ENCODE peak calls at places on chromosome 11, in eight cellular contexts. One of them, this sample, is unnamed.
A peak's percentile ranks its signal among the peaks of the same experiment; 100 is the strongest.

GRCh38 chr11:46335858-46336600 is 11.2 kb upstream of the DGKZ start:
- DNase-seq in AG09309: no peak
- DNase-seq in dermis blood vessel endothelial cell: no peak
- DNase-seq in activated naive CD8-positive, alpha-beta T cell treated with anti-CD3 and anti-CD28 coated beads, Interleukin-2, amount 50 U/mL, for 24 hours: no peak
- DNase-seq in AG08396: no peak
- DNase-seq in HEK293T: no peak
- DNase-seq in A549: no peak
- DNase-seq in GM19239: no peak
- DNase-seq in this sample: no peak

GRCh38 chr11:27385245-27385644 is 22.2 kb upstream of the CCDC34 start:
- DNase-seq in dermis blood vessel endothelial cell: peak; percentile 79
- DNase-seq in AG08396: peak; percentile 53
- DNase-seq in activated naive CD8-positive, alpha-beta T cell treated with anti-CD3 and anti-CD28 coated beads, Interleukin-2, amount 50 U/mL, for 24 hours: no peak
- DNase-seq in HEK293T: no peak
- DNase-seq in AG09309: no peak
- DNase-seq in GM19239: no peak
- DNase-seq in A549: peak; percentile 36
- DNase-seq in this sample: no peak

GRCh38 chr11:15968461-15969130 is 387.8 kb downstream of the SOX6 start:
- DNase-seq in AG08396: no peak
- DNase-seq in dermis blood vessel endothelial cell: peak; percentile 19
- DNase-seq in A549: no peak
- DNase-seq in HEK293T: no peak
- DNase-seq in GM19239: no peak
- DNase-seq in activated naive CD8-positive, alpha-beta T cell treated with anti-CD3 and anti-CD28 coated beads, Interleukin-2, amount 50 U/mL, for 24 hours: no peak
- DNase-seq in AG09309: no peak
- DNase-seq in this sample: no peak

GRCh38 chr11:93522448-93522847 is 20.7 kb downstream of the SMCO4 start:
- DNase-seq in A549: no peak
- DNase-seq in dermis blood vessel endothelial cell: no peak
- DNase-seq in activated naive CD8-positive, alpha-beta T cell treated with anti-CD3 and anti-CD28 coated beads, Interleukin-2, amount 50 U/mL, for 24 hours: no peak
- DNase-seq in HEK293T: no peak
- DNase-seq in AG08396: no peak
- DNase-seq in AG09309: no peak
- DNase-seq in GM19239: no peak
- DNase-seq in this sample: no peak

GRCh38 chr11:11813288-11813962 is 28.3 kb upstream of the USP47 start:
- DNase-seq in dermis blood vessel endothelial cell: no peak
- DNase-seq in activated naive CD8-positive, alpha-beta T cell treated with anti-CD3 and anti-CD28 coated beads, Interleukin-2, amount 50 U/mL, for 24 hours: no peak
- DNase-seq in AG08396: peak; percentile 87
- DNase-seq in AG09309: peak; percentile 90
- DNase-seq in GM19239: no peak
- DNase-seq in A549: peak; percentile 87
- DNase-seq in HEK293T: no peak
- DNase-seq in this sample: no peak

GRCh38 chr11:121452609-121453150 is at the start of gene SORL1-AS1:
- DNase-seq in activated naive CD8-positive, alpha-beta T cell treated with anti-CD3 and anti-CD28 coated beads, Interleukin-2, amount 50 U/mL, for 24 hours: peak; percentile 59
- DNase-seq in dermis blood vessel endothelial cell: no peak
- DNase-seq in AG08396: peak; percentile 18
- DNase-seq in A549: peak; percentile 3
- DNase-seq in AG09309: no peak
- DNase-seq in HEK293T: no peak
- DNase-seq in GM19239: no peak
- DNase-seq in this sample: peak; percentile 39

GRCh38 chr11:6488831-6489230 is 7.5 kb downstream of the TIMM10B start:
- DNase-seq in A549: no peak
- DNase-seq in HEK293T: no peak
- DNase-seq in GM19239: no peak
- DNase-seq in activated naive CD8-positive, alpha-beta T cell treated with anti-CD3 and anti-CD28 coated beads, Interleukin-2, amount 50 U/mL, for 24 hours: no peak
- DNase-seq in AG08396: no peak
- DNase-seq in AG09309: no peak
- DNase-seq in dermis blood vessel endothelial cell: no peak
- DNase-seq in this sample: no peak

GRCh38 chr11:26063915-26064314 is 268.0 kb upstream of the ANO3 start:
- DNase-seq in A549: no peak
- DNase-seq in activated naive CD8-positive, alpha-beta T cell treated with anti-CD3 and anti-CD28 coated beads, Interleukin-2, amount 50 U/mL, for 24 hours: no peak
- DNase-seq in dermis blood vessel endothelial cell: no peak
- DNase-seq in AG08396: no peak
- DNase-seq in AG09309: no peak
- DNase-seq in GM19239: no peak
- DNase-seq in HEK293T: no peak
- DNase-seq in this sample: no peak

GRCh38 chr11:123110397-123110796 is 48.5 kb upstream of the HSPA8 start:
- DNase-seq in A549: no peak
- DNase-seq in activated naive CD8-positive, alpha-beta T cell treated with anti-CD3 and anti-CD28 coated beads, Interleukin-2, amount 50 U/mL, for 24 hours: no peak
- DNase-seq in AG08396: no peak
- DNase-seq in HEK293T: no peak
- DNase-seq in AG09309: no peak
- DNase-seq in dermis blood vessel endothelial cell: no peak
- DNase-seq in GM19239: no peak
- DNase-seq in this sample: no peak

GRCh38 chr11:8071616-8072581 is 9.1 kb upstream of the TUB start:
- DNase-seq in A549: no peak
- DNase-seq in dermis blood vessel endothelial cell: no peak
- DNase-seq in HEK293T: no peak
- DNase-seq in GM19239: no peak
- DNase-seq in AG08396: no peak
- DNase-seq in AG09309: no peak
- DNase-seq in activated naive CD8-positive, alpha-beta T cell treated with anti-CD3 and anti-CD28 coated beads, Interleukin-2, amount 50 U/mL, for 24 hours: no peak
- DNase-seq in this sample: no peak

GRCh38 chr11:134405436-134405835 is 6.6 kb downstream of the B3GAT1 start:
- DNase-seq in AG08396: no peak
- DNase-seq in activated naive CD8-positive, alpha-beta T cell treated with anti-CD3 and anti-CD28 coated beads, Interleukin-2, amount 50 U/mL, for 24 hours: no peak
- DNase-seq in AG09309: no peak
- DNase-seq in GM19239: no peak
- DNase-seq in A549: no peak
- DNase-seq in dermis blood vessel endothelial cell: no peak
- DNase-seq in HEK293T: no peak
- DNase-seq in this sample: no peak

GRCh38 chr11:78427615-78428272 is 10.1 kb upstream of the GAB2 start:
- DNase-seq in AG08396: no peak
- DNase-seq in activated naive CD8-positive, alpha-beta T cell treated with anti-CD3 and anti-CD28 coated beads, Interleukin-2, amount 50 U/mL, for 24 hours: no peak
- DNase-seq in dermis blood vessel endothelial cell: no peak
- DNase-seq in GM19239: no peak
- DNase-seq in AG09309: no peak
- DNase-seq in HEK293T: no peak
- DNase-seq in A549: no peak
- DNase-seq in this sample: no peak

GRCh38 chr11:118799372-118799771 is 8.4 kb upstream of the DDX6 start:
- DNase-seq in AG09309: no peak
- DNase-seq in HEK293T: no peak
- DNase-seq in GM19239: no peak
- DNase-seq in activated naive CD8-positive, alpha-beta T cell treated with anti-CD3 and anti-CD28 coated beads, Interleukin-2, amount 50 U/mL, for 24 hours: no peak
- DNase-seq in A549: no peak
- DNase-seq in dermis blood vessel endothelial cell: no peak
- DNase-seq in AG08396: no peak
- DNase-seq in this sample: no peak

GRCh38 chr11:63911876-63912275 is 5.1 kb downstream of the RCOR2 start:
- DNase-seq in A549: no peak
- DNase-seq in HEK293T: no peak
- DNase-seq in activated naive CD8-positive, alpha-beta T cell treated with anti-CD3 and anti-CD28 coated beads, Interleukin-2, amount 50 U/mL, for 24 hours: no peak
- DNase-seq in dermis blood vessel endothelial cell: no peak
- DNase-seq in GM19239: no peak
- DNase-seq in AG09309: no peak
- DNase-seq in AG08396: no peak
- DNase-seq in this sample: no peak

GRCh38 chr11:121714356-121714755 is 261.6 kb upstream of the SORL1-AS1 start:
- DNase-seq in AG09309: no peak
- DNase-seq in dermis blood vessel endothelial cell: no peak
- DNase-seq in activated naive CD8-positive, alpha-beta T cell treated with anti-CD3 and anti-CD28 coated beads, Interleukin-2, amount 50 U/mL, for 24 hours: no peak
- DNase-seq in HEK293T: no peak
- DNase-seq in AG08396: no peak
- DNase-seq in A549: no peak
- DNase-seq in GM19239: no peak
- DNase-seq in this sample: no peak

GRCh38 chr11:44600261-44600660 is 34.8 kb downstream of the CD82 start:
- DNase-seq in activated naive CD8-positive, alpha-beta T cell treated with anti-CD3 and anti-CD28 coated beads, Interleukin-2, amount 50 U/mL, for 24 hours: no peak
- DNase-seq in AG09309: no peak
- DNase-seq in HEK293T: no peak
- DNase-seq in GM19239: no peak
- DNase-seq in AG08396: no peak
- DNase-seq in A549: no peak
- DNase-seq in dermis blood vessel endothelial cell: no peak
- DNase-seq in this sample: no peak

GRCh38 chr11:70210516-70210915 is 7.4 kb downstream of the FADD start:
- DNase-seq in GM19239: no peak
- DNase-seq in A549: no peak
- DNase-seq in activated naive CD8-positive, alpha-beta T cell treated with anti-CD3 and anti-CD28 coated beads, Interleukin-2, amount 50 U/mL, for 24 hours: no peak
- DNase-seq in AG09309: no peak
- DNase-seq in HEK293T: no peak
- DNase-seq in dermis blood vessel endothelial cell: no peak
- DNase-seq in AG08396: no peak
- DNase-seq in this sample: no peak

GRCh38 chr11:93559681-93560080 is 16.5 kb upstream of the SMCO4 start:
- DNase-seq in dermis blood vessel endothelial cell: no peak
- DNase-seq in activated naive CD8-positive, alpha-beta T cell treated with anti-CD3 and anti-CD28 coated beads, Interleukin-2, amount 50 U/mL, for 24 hours: no peak
- DNase-seq in A549: no peak
- DNase-seq in GM19239: no peak
- DNase-seq in AG08396: no peak
- DNase-seq in AG09309: no peak
- DNase-seq in HEK293T: no peak
- DNase-seq in this sample: no peak

GRCh38 chr11:114340311-114341131 is 44.3 kb downstream of the NNMT start:
- DNase-seq in GM19239: no peak
- DNase-seq in A549: peak; percentile 85
- DNase-seq in AG09309: peak; percentile 57
- DNase-seq in activated naive CD8-positive, alpha-beta T cell treated with anti-CD3 and anti-CD28 coated beads, Interleukin-2, amount 50 U/mL, for 24 hours: peak; percentile 14
- DNase-seq in dermis blood vessel endothelial cell: peak; percentile 85
- DNase-seq in AG08396: peak; percentile 40
- DNase-seq in HEK293T: peak; percentile 63
- DNase-seq in this sample: no peak

This sample was measured in CD4-positive, alpha-beta T cell.